ENCODE peak calls at places on chromosomes 2 and 18, in seven cellular contexts. One of them, this sample, is unnamed.

GRCh38 chr18:22542400-22542835 is 124.7 kb upstream of the CTAGE1 start:
- DNase-seq in lower leg skin: no peak
- DNase-seq in heart left ventricle: no peak
- DNase-seq in foreskin fibroblast: peak
- DNase-seq in brain microvascular endothelial cell: peak
- DNase-seq in NB4: no peak
- DNase-seq in AG09309: no peak
- DNase-seq in this sample: peak

GRCh38 chr2:72148975-72149555 is 1.4 kb upstream of the CYP26B1 start:
- DNase-seq in foreskin fibroblast: peak
- DNase-seq in heart left ventricle: no peak
- DNase-seq in AG09309: no peak
- DNase-seq in NB4: peak
- DNase-seq in lower leg skin: peak
- DNase-seq in brain microvascular endothelial cell: no peak
- DNase-seq in this sample: no peak

GRCh38 chr18:46672062-46672970 is 15.3 kb upstream of the LOXHD1 start:
- DNase-seq in foreskin fibroblast: peak
- DNase-seq in brain microvascular endothelial cell: no peak
- DNase-seq in lower leg skin: no peak
- DNase-seq in NB4: no peak
- DNase-seq in heart left ventricle: no peak
- DNase-seq in AG09309: peak
- DNase-seq in this sample: peak

GRCh38 chr2:38178556-38179419 is 102.8 kb upstream of the CYP1B1 start:
- DNase-seq in brain microvascular endothelial cell: peak
- DNase-seq in AG09309: no peak
- DNase-seq in NB4: peak
- DNase-seq in heart left ventricle: peak
- DNase-seq in lower leg skin: no peak
- DNase-seq in foreskin fibroblast: peak
- DNase-seq in this sample: peak

GRCh38 chr2:154697422-154698237 is 865 bp upstream of the KCNJ3 start:
- DNase-seq in AG09309: no peak
- DNase-seq in heart left ventricle: no peak
- DNase-seq in lower leg skin: no peak
- DNase-seq in foreskin fibroblast: peak
- DNase-seq in NB4: no peak
- DNase-seq in brain microvascular endothelial cell: no peak
- DNase-seq in this sample: no peak

GRCh38 chr2:224584111-224584764 is 925 bp downstream of the CUL3 start:
- DNase-seq in AG09309: no peak
- DNase-seq in brain microvascular endothelial cell: peak
- DNase-seq in foreskin fibroblast: peak
- DNase-seq in NB4: peak
- DNase-seq in heart left ventricle: peak
- DNase-seq in lower leg skin: no peak
- DNase-seq in this sample: peak

GRCh38 chr2:178057179-178057578 is 15.4 kb downstream of the PDE11A start:
- DNase-seq in NB4: no peak
- DNase-seq in AG09309: no peak
- DNase-seq in foreskin fibroblast: no peak
- DNase-seq in brain microvascular endothelial cell: no peak
- DNase-seq in heart left ventricle: no peak
- DNase-seq in lower leg skin: no peak
- DNase-seq in this sample: no peak

GRCh38 chr2:120935339-120936313 is 200.0 kb downstream of the GLI2 start:
- DNase-seq in heart left ventricle: no peak
- DNase-seq in lower leg skin: no peak
- DNase-seq in brain microvascular endothelial cell: peak
- DNase-seq in foreskin fibroblast: peak
- DNase-seq in AG09309: peak
- DNase-seq in NB4: no peak
- DNase-seq in this sample: peak

GRCh38 chr2:3305431-3305830 is 72.2 kb downstream of the EIPR1 start:
- DNase-seq in foreskin fibroblast: no peak
- DNase-seq in heart left ventricle: no peak
- DNase-seq in AG09309: no peak
- DNase-seq in NB4: no peak
- DNase-seq in lower leg skin: no peak
- DNase-seq in brain microvascular endothelial cell: no peak
- DNase-seq in this sample: no peak

GRCh38 chr18:11051462-11051861 is 97.9 kb downstream of the PIEZO2 start:
- DNase-seq in foreskin fibroblast: no peak
- DNase-seq in AG09309: no peak
- DNase-seq in lower leg skin: no peak
- DNase-seq in brain microvascular endothelial cell: no peak
- DNase-seq in NB4: no peak
- DNase-seq in heart left ventricle: no peak
- DNase-seq in this sample: no peak

GRCh38 chr2:165691615-165692014 is 102.4 kb downstream of the GALNT3 start:
- DNase-seq in AG09309: peak
- DNase-seq in brain microvascular endothelial cell: peak
- DNase-seq in foreskin fibroblast: peak
- DNase-seq in heart left ventricle: peak
- DNase-seq in lower leg skin: no peak
- DNase-seq in NB4: no peak
- DNase-seq in this sample: peak

GRCh38 chr18:12857215-12857924 is 26.7 kb downstream of the PTPN2 start:
- DNase-seq in AG09309: no peak
- DNase-seq in lower leg skin: no peak
- DNase-seq in foreskin fibroblast: no peak
- DNase-seq in brain microvascular endothelial cell: no peak
- DNase-seq in NB4: no peak
- DNase-seq in heart left ventricle: no peak
- DNase-seq in this sample: no peak

GRCh38 chr2:130371723-130372054 is 15.8 kb downstream of the PTPN18 start:
- DNase-seq in AG09309: no peak
- DNase-seq in foreskin fibroblast: no peak
- DNase-seq in lower leg skin: no peak
- DNase-seq in NB4: peak
- DNase-seq in brain microvascular endothelial cell: no peak
- DNase-seq in heart left ventricle: no peak
- DNase-seq in this sample: no peak

GRCh38 chr2:199484927-199485326 is 27.2 kb upstream of the SATB2 start:
- DNase-seq in lower leg skin: no peak
- DNase-seq in foreskin fibroblast: peak
- DNase-seq in NB4: peak
- DNase-seq in heart left ventricle: no peak
- DNase-seq in brain microvascular endothelial cell: no peak
- DNase-seq in AG09309: no peak
- DNase-seq in this sample: peak
- TF ChIP-seq CTCF in lower leg skin: no peak
- TF ChIP-seq CTCF in foreskin fibroblast: peak
- TF ChIP-seq CTCF in NB4: peak
- TF ChIP-seq CTCF in heart left ventricle: no peak
- TF ChIP-seq CTCF in brain microvascular endothelial cell: peak
- TF ChIP-seq CTCF in AG09309: peak
- TF ChIP-seq CTCF in this sample: peak

GRCh38 chr18:73461038-73461779 is 593.4 kb upstream of the NETO1 start:
- DNase-seq in heart left ventricle: no peak
- DNase-seq in AG09309: no peak
- DNase-seq in brain microvascular endothelial cell: no peak
- DNase-seq in lower leg skin: no peak
- DNase-seq in foreskin fibroblast: no peak
- DNase-seq in NB4: no peak
- DNase-seq in this sample: no peak
- TF ChIP-seq CTCF in heart left ventricle: no peak
- TF ChIP-seq CTCF in AG09309: no peak
- TF ChIP-seq CTCF in brain microvascular endothelial cell: no peak
- TF ChIP-seq CTCF in lower leg skin: no peak
- TF ChIP-seq CTCF in foreskin fibroblast: no peak
- TF ChIP-seq CTCF in NB4: no peak
- TF ChIP-seq CTCF in this sample: no peak

GRCh38 chr2:171794918-171795317 is 99.1 kb downstream of the SLC25A12 start:
- DNase-seq in foreskin fibroblast: no peak
- DNase-seq in heart left ventricle: no peak
- DNase-seq in lower leg skin: no peak
- DNase-seq in AG09309: no peak
- DNase-seq in brain microvascular endothelial cell: no peak
- DNase-seq in NB4: no peak
- DNase-seq in this sample: no peak

GRCh38 chr2:171793691-171794678 is 100.1 kb downstream of the SLC25A12 start:
- DNase-seq in NB4: no peak
- DNase-seq in AG09309: no peak
- DNase-seq in brain microvascular endothelial cell: no peak
- DNase-seq in foreskin fibroblast: no peak
- DNase-seq in heart left ventricle: no peak
- DNase-seq in lower leg skin: no peak
- DNase-seq in this sample: no peak

GRCh38 chr2:171792922-171793580 is 101.0 kb downstream of the SLC25A12 start:
- DNase-seq in brain microvascular endothelial cell: no peak
- DNase-seq in foreskin fibroblast: no peak
- DNase-seq in heart left ventricle: no peak
- DNase-seq in lower leg skin: no peak
- DNase-seq in AG09309: no peak
- DNase-seq in NB4: no peak
- DNase-seq in this sample: no peak

GRCh38 chr2:171800639-171801038 is 93.4 kb downstream of the SLC25A12 start:
- DNase-seq in NB4: no peak
- DNase-seq in lower leg skin: no peak
- DNase-seq in heart left ventricle: no peak
- DNase-seq in brain microvascular endothelial cell: no peak
- DNase-seq in AG09309: no peak
- DNase-seq in foreskin fibroblast: no peak
- DNase-seq in this sample: no peak

DNA sequence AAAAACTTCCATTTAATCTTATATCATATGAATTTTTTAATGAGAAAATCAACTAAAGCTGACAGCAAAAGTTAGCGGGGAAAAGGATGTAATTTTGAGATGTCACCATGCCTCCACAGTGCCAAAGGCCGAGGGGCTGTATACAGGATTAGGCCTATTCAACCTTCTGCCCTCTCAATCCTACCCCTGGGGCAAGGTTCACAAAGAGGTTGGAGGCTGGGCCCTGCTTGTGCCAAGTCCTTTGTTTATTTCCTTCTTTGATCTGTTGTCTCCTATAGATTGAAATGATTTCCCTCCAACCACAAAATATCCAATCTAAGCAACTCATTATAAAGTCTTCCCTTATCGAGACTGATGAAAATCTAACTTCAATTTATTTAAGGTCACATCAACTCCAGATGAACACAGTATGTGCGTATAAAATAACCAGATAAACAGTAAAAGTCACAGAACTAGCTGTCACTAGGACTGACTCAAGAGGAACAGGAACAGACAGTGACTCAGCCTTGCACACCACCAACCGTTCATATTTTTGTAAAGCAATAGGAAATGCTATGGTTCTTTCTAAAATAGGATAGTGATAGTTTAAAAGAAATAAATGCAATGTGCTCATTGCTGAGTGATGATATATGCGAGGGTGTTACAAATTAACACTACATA is 95.8 kb downstream of the SLC25A12 start:
- DNase-seq in foreskin fibroblast: peak
- DNase-seq in NB4: peak
- DNase-seq in brain microvascular endothelial cell: peak
- DNase-seq in lower leg skin: no peak
- DNase-seq in heart left ventricle: no peak
- DNase-seq in AG09309: peak
- DNase-seq in this sample: peak
- TF ChIP-seq CTCF in foreskin fibroblast: no peak
- TF ChIP-seq CTCF in NB4: no peak
- TF ChIP-seq CTCF in brain microvascular endothelial cell: no peak
- TF ChIP-seq CTCF in lower leg skin: no peak
- TF ChIP-seq CTCF in heart left ventricle: no peak
- TF ChIP-seq CTCF in AG09309: no peak
- TF ChIP-seq CTCF in this sample: no peak

DNA sequence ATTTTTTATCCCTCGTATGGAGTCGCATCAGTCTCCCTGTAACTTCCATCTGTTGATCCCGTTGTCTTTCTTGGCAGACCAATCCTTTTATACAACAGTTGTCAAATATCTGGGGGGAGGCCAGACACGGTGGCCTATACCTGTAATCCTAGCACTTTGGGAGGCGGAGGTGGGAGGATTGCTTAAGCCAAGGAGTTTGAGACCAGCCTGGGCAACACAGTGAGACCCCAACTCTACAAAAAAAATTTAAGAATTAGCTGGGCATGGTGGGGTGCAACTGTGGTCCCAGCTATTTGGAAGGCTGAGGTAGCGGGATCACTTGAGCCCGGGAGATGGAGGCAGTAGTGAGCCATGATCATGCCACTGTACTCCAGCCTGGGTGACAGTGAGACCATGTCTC is 2.0 kb downstream of the XRCC5 start:
- DNase-seq in foreskin fibroblast: no peak
- DNase-seq in heart left ventricle: no peak
- DNase-seq in lower leg skin: no peak
- DNase-seq in brain microvascular endothelial cell: no peak
- DNase-seq in NB4: no peak
- DNase-seq in AG09309: no peak
- DNase-seq in this sample: no peak
- TF ChIP-seq CTCF in foreskin fibroblast: no peak
- TF ChIP-seq CTCF in heart left ventricle: no peak
- TF ChIP-seq CTCF in lower leg skin: no peak
- TF ChIP-seq CTCF in brain microvascular endothelial cell: no peak
- TF ChIP-seq CTCF in NB4: no peak
- TF ChIP-seq CTCF in AG09309: no peak
- TF ChIP-seq CTCF in this sample: no peak

DNA sequence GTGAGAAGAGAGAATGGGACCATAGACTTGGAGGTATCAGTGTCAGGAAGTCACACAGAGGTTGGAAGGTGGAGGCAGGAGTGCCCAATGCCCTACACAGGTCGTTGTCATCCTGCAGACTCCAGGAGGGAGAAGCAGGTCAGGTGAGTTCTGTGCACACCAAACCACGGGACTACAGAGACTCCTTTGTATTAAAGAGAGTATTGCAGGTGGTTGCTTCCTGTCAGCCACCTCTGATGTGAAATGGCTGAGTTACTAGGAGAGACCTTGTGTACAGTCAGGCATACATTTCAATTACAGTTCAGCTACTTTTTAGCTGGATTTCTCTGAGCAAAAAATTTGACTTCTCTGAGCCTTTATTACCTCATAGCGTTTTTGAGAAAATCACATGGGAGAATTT is 51.6 kb downstream of the SPP2 start:
- DNase-seq in lower leg skin: no peak
- DNase-seq in brain microvascular endothelial cell: no peak
- DNase-seq in AG09309: no peak
- DNase-seq in NB4: no peak
- DNase-seq in heart left ventricle: no peak
- DNase-seq in foreskin fibroblast: no peak
- DNase-seq in this sample: no peak
- TF ChIP-seq CTCF in lower leg skin: no peak
- TF ChIP-seq CTCF in brain microvascular endothelial cell: no peak
- TF ChIP-seq CTCF in AG09309: no peak
- TF ChIP-seq CTCF in NB4: no peak
- TF ChIP-seq CTCF in heart left ventricle: no peak
- TF ChIP-seq CTCF in foreskin fibroblast: no peak
- TF ChIP-seq CTCF in this sample: no peak

This sample was measured in HFFc6.